ENCODE peak calls at places on chromosome 10, in ten cellular contexts. One of them, this sample, is unnamed. For H3K4me1, the result is how much of the 10 kb centered on the place peaks cover.

GRCh38 chr10:30858499-30858898 is 173.2 kb downstream of the ZNF438 start:
- DNase-seq in hepatocyte: no peak
- DNase-seq in tibial artery: no peak
- DNase-seq in ovary: no peak
- DNase-seq in BE2C: no peak
- DNase-seq in colonic mucosa: no peak
- DNase-seq in suprapubic skin: no peak
- DNase-seq in PC-3: no peak
- DNase-seq in stomach: no peak
- DNase-seq in heart right ventricle: no peak
- DNase-seq in this sample: no peak

GRCh38 chr10:52883996-52884871 is 111.7 kb upstream of the MBL2 start:
- DNase-seq in hepatocyte: peak
- DNase-seq in tibial artery: no peak
- DNase-seq in ovary: peak
- DNase-seq in BE2C: peak
- DNase-seq in colonic mucosa: peak
- DNase-seq in suprapubic skin: no peak
- DNase-seq in PC-3: peak
- DNase-seq in stomach: peak
- DNase-seq in heart right ventricle: no peak
- DNase-seq in this sample: peak

GRCh38 chr10:33106767-33107166 is 148.7 kb upstream of the ITGB1 start:
- DNase-seq in hepatocyte: no peak
- DNase-seq in tibial artery: no peak
- DNase-seq in ovary: no peak
- DNase-seq in BE2C: no peak
- DNase-seq in colonic mucosa: no peak
- DNase-seq in suprapubic skin: no peak
- DNase-seq in PC-3: no peak
- DNase-seq in stomach: no peak
- DNase-seq in heart right ventricle: no peak
- DNase-seq in this sample: no peak

GRCh38 chr10:13416760-13417159 is 68.7 kb upstream of the SEPHS1 start:
- DNase-seq in hepatocyte: no peak
- DNase-seq in tibial artery: no peak
- DNase-seq in ovary: no peak
- DNase-seq in BE2C: no peak
- DNase-seq in colonic mucosa: no peak
- DNase-seq in suprapubic skin: no peak
- DNase-seq in PC-3: no peak
- DNase-seq in stomach: no peak
- DNase-seq in heart right ventricle: no peak
- DNase-seq in this sample: no peak

GRCh38 chr10:117503170-117503885 is 39.2 kb upstream of the EMX2 start:
- DNase-seq in hepatocyte: peak
- DNase-seq in tibial artery: no peak
- DNase-seq in ovary: peak
- DNase-seq in BE2C: peak
- DNase-seq in colonic mucosa: no peak
- DNase-seq in suprapubic skin: peak
- DNase-seq in PC-3: no peak
- DNase-seq in stomach: no peak
- DNase-seq in heart right ventricle: no peak
- DNase-seq in this sample: no peak

GRCh38 chr10:123135415-123136141 is at the start of gene HMX3:
- DNase-seq in hepatocyte: no peak
- DNase-seq in tibial artery: no peak
- DNase-seq in ovary: no peak
- DNase-seq in BE2C: no peak
- DNase-seq in colonic mucosa: no peak
- DNase-seq in suprapubic skin: no peak
- DNase-seq in PC-3: no peak
- DNase-seq in stomach: no peak
- DNase-seq in heart right ventricle: no peak
- DNase-seq in this sample: no peak

GRCh38 chr10:104339469-104340098 is 1.3 kb upstream of the ITPRIP start:
- DNase-seq in hepatocyte: peak
- DNase-seq in tibial artery: no peak
- DNase-seq in ovary: peak
- DNase-seq in BE2C: no peak
- DNase-seq in colonic mucosa: peak
- DNase-seq in suprapubic skin: no peak
- DNase-seq in PC-3: peak
- DNase-seq in stomach: peak
- DNase-seq in heart right ventricle: no peak
- DNase-seq in this sample: no peak

GRCh38 chr10:127293640-127294039 is 97.2 kb upstream of the INSYN2A start:
- DNase-seq in hepatocyte: no peak
- DNase-seq in tibial artery: no peak
- DNase-seq in ovary: no peak
- DNase-seq in BE2C: no peak
- DNase-seq in colonic mucosa: no peak
- DNase-seq in suprapubic skin: no peak
- DNase-seq in PC-3: no peak
- DNase-seq in stomach: peak
- DNase-seq in heart right ventricle: no peak
- DNase-seq in this sample: no peak

GRCh38 chr10:77360121-77360520 is 277.5 kb downstream of the KCNMA1 start:
- DNase-seq in hepatocyte: no peak
- DNase-seq in tibial artery: no peak
- DNase-seq in ovary: no peak
- DNase-seq in BE2C: peak
- DNase-seq in colonic mucosa: no peak
- DNase-seq in suprapubic skin: no peak
- DNase-seq in PC-3: no peak
- DNase-seq in stomach: no peak
- DNase-seq in heart right ventricle: no peak
- DNase-seq in this sample: no peak

GRCh38 chr10:78009662-78010061 is 19.7 kb downstream of the POLR3A start:
- DNase-seq in hepatocyte: no peak
- DNase-seq in tibial artery: no peak
- DNase-seq in ovary: no peak
- DNase-seq in BE2C: no peak
- DNase-seq in colonic mucosa: no peak
- DNase-seq in suprapubic skin: no peak
- DNase-seq in PC-3: no peak
- DNase-seq in stomach: no peak
- DNase-seq in heart right ventricle: no peak
- DNase-seq in this sample: no peak

GRCh38 chr10:84607044-84607443 is 278.7 kb downstream of the CCSER2 start:
- DNase-seq in hepatocyte: no peak
- DNase-seq in tibial artery: peak
- DNase-seq in ovary: no peak
- DNase-seq in BE2C: no peak
- DNase-seq in colonic mucosa: no peak
- DNase-seq in suprapubic skin: no peak
- DNase-seq in PC-3: no peak
- DNase-seq in stomach: no peak
- DNase-seq in heart right ventricle: no peak
- DNase-seq in this sample: no peak

GRCh38 chr10:58781873-58782488 is 269.3 kb downstream of the BICC1 start:
- DNase-seq in hepatocyte: peak
- DNase-seq in tibial artery: no peak
- DNase-seq in ovary: no peak
- DNase-seq in BE2C: peak
- DNase-seq in colonic mucosa: no peak
- DNase-seq in suprapubic skin: no peak
- DNase-seq in PC-3: peak
- DNase-seq in stomach: no peak
- DNase-seq in heart right ventricle: no peak
- DNase-seq in this sample: no peak

DNA sequence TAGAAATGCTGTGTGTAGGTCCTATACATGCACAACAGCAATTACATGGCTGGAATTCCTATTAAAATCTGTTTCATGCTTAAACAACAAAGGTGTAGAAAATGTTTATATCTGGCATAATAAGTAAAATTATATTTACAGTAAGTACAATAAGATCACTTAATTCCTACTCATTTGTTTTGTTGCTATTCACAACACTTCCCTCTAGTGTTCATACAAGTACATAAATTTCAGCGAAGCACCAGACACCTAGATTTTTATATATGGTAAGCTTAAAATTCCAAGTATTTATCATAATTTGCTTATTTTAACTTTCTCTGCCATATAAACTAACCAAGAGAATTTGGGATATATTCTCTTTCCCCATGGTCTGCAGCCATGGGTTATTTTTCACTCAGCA is 51.8 kb upstream of the ANK3 start:
- DNase-seq in hepatocyte: no peak
- DNase-seq in tibial artery: no peak
- DNase-seq in ovary: no peak
- DNase-seq in BE2C: no peak
- DNase-seq in colonic mucosa: no peak
- DNase-seq in suprapubic skin: no peak
- DNase-seq in PC-3: peak
- DNase-seq in stomach: no peak
- DNase-seq in heart right ventricle: no peak
- DNase-seq in this sample: no peak
- TF ChIP-seq CTCF in hepatocyte: peak
- TF ChIP-seq CTCF in tibial artery: no peak
- TF ChIP-seq CTCF in ovary: no peak
- TF ChIP-seq CTCF in BE2C: peak
- TF ChIP-seq CTCF in colonic mucosa: no peak
- TF ChIP-seq CTCF in suprapubic skin: no peak
- TF ChIP-seq CTCF in PC-3: peak
- TF ChIP-seq CTCF in stomach: peak
- TF ChIP-seq CTCF in heart right ventricle: peak
- TF ChIP-seq CTCF in this sample: no peak

GRCh38 chr10:132630156-132630555 is 92.6 kb downstream of the INPP5A start:
- DNase-seq in hepatocyte: no peak
- DNase-seq in tibial artery: peak
- DNase-seq in ovary: no peak
- DNase-seq in BE2C: no peak
- DNase-seq in colonic mucosa: no peak
- DNase-seq in suprapubic skin: no peak
- DNase-seq in PC-3: no peak
- DNase-seq in stomach: no peak
- DNase-seq in heart right ventricle: no peak
- DNase-seq in this sample: no peak

GRCh38 chr10:132626019-132626760 is 88.6 kb downstream of the INPP5A start:
- DNase-seq in hepatocyte: no peak
- DNase-seq in tibial artery: peak
- DNase-seq in ovary: peak
- DNase-seq in BE2C: no peak
- DNase-seq in colonic mucosa: no peak
- DNase-seq in suprapubic skin: peak
- DNase-seq in PC-3: no peak
- DNase-seq in stomach: no peak
- DNase-seq in heart right ventricle: no peak
- DNase-seq in this sample: no peak

GRCh38 chr10:132626761-132627735 is 89.5 kb downstream of the INPP5A start:
- DNase-seq in hepatocyte: no peak
- DNase-seq in tibial artery: peak
- DNase-seq in ovary: peak
- DNase-seq in BE2C: no peak
- DNase-seq in colonic mucosa: no peak
- DNase-seq in suprapubic skin: peak
- DNase-seq in PC-3: no peak
- DNase-seq in stomach: no peak
- DNase-seq in heart right ventricle: peak
- DNase-seq in this sample: no peak

GRCh38 chr10:132628966-132629900 is 91.6 kb downstream of the INPP5A start:
- DNase-seq in hepatocyte: no peak
- DNase-seq in tibial artery: peak
- DNase-seq in ovary: no peak
- DNase-seq in BE2C: no peak
- DNase-seq in colonic mucosa: no peak
- DNase-seq in suprapubic skin: peak
- DNase-seq in PC-3: no peak
- DNase-seq in stomach: no peak
- DNase-seq in heart right ventricle: peak
- DNase-seq in this sample: no peak

GRCh38 chr10:132627736-132628512 is 90.3 kb downstream of the INPP5A start:
- DNase-seq in hepatocyte: peak
- DNase-seq in tibial artery: peak
- DNase-seq in ovary: peak
- DNase-seq in BE2C: peak
- DNase-seq in colonic mucosa: no peak
- DNase-seq in suprapubic skin: peak
- DNase-seq in PC-3: no peak
- DNase-seq in stomach: peak
- DNase-seq in heart right ventricle: peak
- DNase-seq in this sample: no peak
- H3K4me1 ChIP-seq in hepatocyte: under half
- H3K4me1 ChIP-seq in tibial artery: under half
- H3K4me1 ChIP-seq in ovary: under half
- H3K4me1 ChIP-seq in BE2C: under half
- H3K4me1 ChIP-seq in colonic mucosa: under half
- H3K4me1 ChIP-seq in suprapubic skin: half or more
- H3K4me1 ChIP-seq in PC-3: under half
- H3K4me1 ChIP-seq in stomach: under half
- H3K4me1 ChIP-seq in heart right ventricle: half or more
- H3K4me1 ChIP-seq in this sample: half or more

GRCh38 chr10:61592581-61592980 is 70.1 kb upstream of the CABCOCO1 start:
- DNase-seq in hepatocyte: peak
- DNase-seq in tibial artery: no peak
- DNase-seq in ovary: no peak
- DNase-seq in BE2C: peak
- DNase-seq in colonic mucosa: no peak
- DNase-seq in suprapubic skin: no peak
- DNase-seq in PC-3: peak
- DNase-seq in stomach: peak
- DNase-seq in heart right ventricle: no peak
- DNase-seq in this sample: no peak
- TF ChIP-seq CTCF in hepatocyte: peak
- TF ChIP-seq CTCF in tibial artery: no peak
- TF ChIP-seq CTCF in ovary: no peak
- TF ChIP-seq CTCF in BE2C: peak
- TF ChIP-seq CTCF in colonic mucosa: no peak
- TF ChIP-seq CTCF in suprapubic skin: no peak
- TF ChIP-seq CTCF in PC-3: peak
- TF ChIP-seq CTCF in stomach: no peak
- TF ChIP-seq CTCF in heart right ventricle: no peak
- TF ChIP-seq CTCF in this sample: no peak

DNA sequence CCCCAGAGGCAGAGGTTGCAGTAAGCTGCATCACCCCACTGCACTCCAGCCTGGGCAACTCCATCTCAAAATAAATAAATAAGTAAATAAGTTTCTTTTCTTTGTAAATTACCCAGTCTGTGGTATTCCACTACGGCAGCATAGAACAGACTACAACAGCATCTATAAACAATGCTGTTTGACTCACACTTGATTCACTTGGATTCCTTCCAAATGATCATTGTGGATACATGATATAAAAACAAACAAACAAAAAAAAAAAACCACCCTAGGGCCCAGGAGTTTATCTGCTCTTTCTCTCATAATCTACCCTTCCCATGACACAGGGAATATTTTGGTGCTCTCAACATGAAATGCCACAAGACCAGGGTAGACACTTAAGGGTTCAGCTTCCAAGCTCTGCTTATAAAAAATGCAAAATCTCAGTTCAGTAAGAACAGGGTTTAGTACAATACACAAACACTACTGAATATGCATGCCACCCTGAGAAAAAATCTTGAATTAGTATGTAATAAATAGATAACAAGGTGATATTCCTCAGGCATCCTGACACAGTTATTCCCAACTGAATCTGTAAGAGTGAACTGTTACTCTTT is 200.9 kb downstream of the FAM107B start:
- DNase-seq in hepatocyte: no peak
- DNase-seq in tibial artery: no peak
- DNase-seq in ovary: no peak
- DNase-seq in BE2C: no peak
- DNase-seq in colonic mucosa: no peak
- DNase-seq in suprapubic skin: no peak
- DNase-seq in PC-3: peak
- DNase-seq in stomach: no peak
- DNase-seq in heart right ventricle: no peak
- DNase-seq in this sample: no peak
- H3K4me1 ChIP-seq in hepatocyte: under half
- H3K4me1 ChIP-seq in tibial artery: under half
- H3K4me1 ChIP-seq in ovary: under half
- H3K4me1 ChIP-seq in BE2C: under half
- H3K4me1 ChIP-seq in colonic mucosa: under half
- H3K4me1 ChIP-seq in suprapubic skin: under half
- H3K4me1 ChIP-seq in PC-3: half or more
- H3K4me1 ChIP-seq in stomach: half or more
- H3K4me1 ChIP-seq in heart right ventricle: under half
- H3K4me1 ChIP-seq in this sample: under half

This sample was measured in lung.